ENCODE peak calls at places on chromosome 12, in eight cellular contexts. D, U, A, G, L, I, O and P are unnamed samples.

GRCh38 chr12:132866251-132866828 is 21.1 kb downstream of the CHFR start:
- DNase-seq in I (peak; percentile 15), L (peak; percentile 89), A (no peak), D (no peak), U (peak; percentile 57), G (no peak), O (no peak), P (peak; percentile 15)

GRCh38 chr12:19206493-19207077 is 77.1 kb downstream of the PLEKHA5 start:
- DNase-seq in U (no peak), L (no peak), A (no peak), G (no peak), D (no peak), I (no peak), O (peak; percentile 59), P (no peak)

GRCh38 chr12:65685514-65685913 is 138.8 kb upstream of the HMGA2 start:
- DNase-seq in O (peak; percentile 56), U (peak; percentile 62), A (no peak), G (no peak), I (no peak), D (no peak), L (no peak), P (peak; percentile 32)

GRCh38 chr12:102281231-102281630 is 83.6 kb upstream of the PMCH start:
- DNase-seq in L (no peak), O (no peak), I (no peak), D (no peak), A (no peak), U (no peak), G (no peak), P (no peak)

GRCh38 chr12:12786371-12786715 is 884 bp downstream of the APOLD1 start:
- DNase-seq in D (no peak), L (no peak), I (no peak), O (no peak), A (no peak), U (no peak), G (no peak), P (no peak)

GRCh38 chr12:132803883-132804282 is 24.8 kb downstream of the GOLGA3 start:
- DNase-seq in O (no peak), D (peak; percentile 59), L (no peak), G (no peak), U (peak; percentile 88), I (no peak), A (peak; percentile 79), P (no peak)

GRCh38 chr12:110689601-110690430 is 901 bp upstream of the HVCN1 start:
- DNase-seq in D (peak; percentile 70), L (no peak), I (no peak), A (peak; percentile 86), G (no peak), O (peak; percentile 77), U (peak; percentile 42), P (no peak)

GRCh38 chr12:92194566-92194965 is 48.9 kb upstream of the BTG1 start:
- DNase-seq in I (no peak), O (no peak), L (no peak), U (no peak), G (no peak), A (no peak), D (no peak), P (no peak)

GRCh38 chr12:46677749-46678148 is 148.0 kb downstream of the SLC38A4 start:
- DNase-seq in L (peak; percentile 49), O (no peak), A (no peak), I (no peak), D (no peak), G (no peak), U (peak; percentile 34), P (peak; percentile 52)

GRCh38 chr12:53336137-53336785 is at the start of gene SP7:
- DNase-seq in A (no peak), G (no peak), O (no peak), I (no peak), L (no peak), D (no peak), U (no peak), P (no peak)

GRCh38 chr12:56282030-56282429 is 15.3 kb downstream of the COQ10A start:
- DNase-seq in U (no peak), O (no peak), A (no peak), G (no peak), I (no peak), D (no peak), L (no peak), P (no peak)

GRCh38 chr12:89208661-89209096 is 143.6 kb downstream of the DUSP6 start:
- DNase-seq in G (no peak), O (no peak), U (peak; percentile 50), D (no peak), I (no peak), A (no peak), L (no peak), P (no peak)

GRCh38 chr12:52687527-52688385 is 7.5 kb upstream of the KRT1 start:
- DNase-seq in L (peak; percentile 26), O (no peak), A (no peak), G (no peak), U (no peak), D (no peak), I (no peak), P (peak; percentile 74)

DNA sequence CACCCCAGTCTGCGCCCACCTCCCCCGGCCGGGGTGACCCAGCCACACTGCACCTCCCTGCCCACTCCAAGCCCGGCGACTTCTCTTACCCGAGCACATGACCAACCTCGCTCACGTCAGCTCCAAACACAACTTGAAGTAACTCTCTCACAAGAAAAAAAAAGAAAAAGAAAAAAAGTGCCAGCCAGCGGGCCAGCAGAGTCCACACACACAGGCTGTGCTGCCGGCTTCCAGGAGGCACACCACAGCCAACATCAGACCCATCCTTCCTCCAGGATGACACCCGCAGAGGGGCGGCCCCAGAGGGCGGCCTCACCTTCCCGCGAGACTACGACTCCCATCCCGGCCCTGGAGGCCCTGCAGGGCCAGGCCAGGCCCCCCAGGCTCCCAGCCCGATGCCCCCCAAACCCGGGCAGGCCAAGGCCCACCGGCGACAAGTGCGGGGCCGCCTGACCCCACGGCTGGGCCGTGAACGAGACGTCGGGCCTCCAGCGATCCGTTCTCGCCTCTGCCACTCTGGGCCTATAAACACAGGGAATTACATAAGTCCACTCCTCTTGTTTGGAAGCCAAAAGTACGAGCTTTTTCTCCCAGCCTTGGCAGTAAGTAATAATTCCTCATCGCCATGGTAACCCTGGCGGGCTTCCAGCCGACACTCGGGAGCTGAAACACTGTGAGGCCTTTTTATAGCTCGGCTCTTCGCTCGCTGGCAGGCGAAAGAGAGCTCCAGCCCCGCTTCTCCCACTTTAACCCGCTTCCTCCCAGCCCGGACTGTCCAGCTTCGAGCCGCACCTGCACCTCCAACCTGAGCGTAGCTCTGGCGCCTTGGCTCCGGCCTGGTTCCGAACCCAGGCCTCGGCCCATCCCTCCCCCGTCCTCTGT is 49.1 kb downstream of the NCOR2 start:
- DNase-seq in U (peak; percentile 98), A (peak; percentile 91), D (peak; percentile 99), O (no peak), L (peak; percentile 96), G (peak; percentile 100), I (peak; percentile 98), P (peak; percentile 95)
- H3K27ac ChIP-seq in U (peak overlapping the region; percentile 100), A (peak overlapping the region; percentile 95), D (peak overlapping the region; percentile 91), O (no peak overlapping the region), L (peak overlapping the region; percentile 81), G (peak overlapping the region; percentile 99), I (peak overlapping the region; percentile 98), P (peak overlapping the region; percentile 100)

DNA sequence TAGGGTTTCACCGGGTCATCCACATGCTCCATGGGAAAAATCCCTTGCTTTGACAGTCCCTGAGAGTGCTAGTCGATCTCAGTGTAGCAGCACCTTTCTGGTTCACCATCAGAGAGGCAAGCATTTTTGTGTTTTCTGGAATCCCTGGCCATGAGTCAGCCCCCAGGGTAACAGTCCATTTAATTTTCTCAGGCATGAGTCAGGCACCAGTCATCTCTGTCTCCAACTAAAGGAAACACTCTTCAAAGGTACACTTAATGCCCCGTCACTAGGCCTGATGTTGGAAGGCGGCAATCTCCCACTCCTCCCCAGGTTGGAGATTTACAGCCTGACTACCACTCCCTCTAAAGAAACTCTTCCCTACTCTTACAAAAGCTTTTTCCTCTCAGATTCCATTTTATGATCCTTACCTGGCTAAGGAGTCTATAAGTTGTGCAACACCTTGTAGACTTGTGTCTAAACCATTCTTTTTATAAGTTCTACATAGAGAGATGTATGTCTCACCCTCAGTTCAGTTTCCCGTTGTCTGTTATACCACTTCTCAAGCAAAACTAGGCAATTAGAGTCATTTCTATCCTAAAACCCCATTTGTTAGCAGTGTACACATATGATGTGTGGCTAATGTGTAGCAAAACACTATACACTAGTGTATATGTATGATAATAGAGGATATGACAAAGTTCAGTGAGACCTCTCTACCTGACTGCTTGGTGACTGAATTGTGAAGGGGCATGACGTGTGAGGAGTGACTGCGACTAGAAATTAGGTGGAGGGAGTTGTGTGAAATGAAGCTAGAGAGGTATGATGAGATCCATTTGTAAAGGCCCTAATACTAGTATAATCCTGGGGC is 24.6 kb downstream of the TMEM19 start:
- DNase-seq in G (no peak), I (peak; percentile 50), A (no peak), D (no peak), U (peak; percentile 92), L (peak; percentile 96), O (no peak), P (peak; percentile 90)
- H3K27ac ChIP-seq in G (no peak overlapping the region), I (no peak overlapping the region), A (no peak overlapping the region), D (no peak overlapping the region), U (peak overlapping the region; percentile 62), L (peak overlapping the region; percentile 95), O (no peak overlapping the region), P (peak overlapping the region; percentile 73)

GRCh38 chr12:25424186-25424854 is 128.8 kb downstream of the LMNTD1 start:
- DNase-seq in I (no peak), L (no peak), A (no peak), G (no peak), D (no peak), U (peak; percentile 52), O (no peak), P (no peak)

GRCh38 chr12:25422241-25422640 is 130.8 kb downstream of the LMNTD1 start:
- DNase-seq in A (no peak), U (peak; percentile 5), D (no peak), O (no peak), G (no peak), I (no peak), L (no peak), P (no peak)

GRCh38 chr12:25420116-25420515 is 133.0 kb downstream of the LMNTD1 start:
- DNase-seq in L (no peak), O (no peak), I (no peak), D (no peak), A (no peak), U (no peak), G (no peak), P (no peak)

GRCh38 chr12:25421651-25422150 is 131.4 kb downstream of the LMNTD1 start:
- DNase-seq in L (no peak), O (no peak), U (peak; percentile 45), I (no peak), D (no peak), G (no peak), A (no peak), P (no peak)

DNA sequence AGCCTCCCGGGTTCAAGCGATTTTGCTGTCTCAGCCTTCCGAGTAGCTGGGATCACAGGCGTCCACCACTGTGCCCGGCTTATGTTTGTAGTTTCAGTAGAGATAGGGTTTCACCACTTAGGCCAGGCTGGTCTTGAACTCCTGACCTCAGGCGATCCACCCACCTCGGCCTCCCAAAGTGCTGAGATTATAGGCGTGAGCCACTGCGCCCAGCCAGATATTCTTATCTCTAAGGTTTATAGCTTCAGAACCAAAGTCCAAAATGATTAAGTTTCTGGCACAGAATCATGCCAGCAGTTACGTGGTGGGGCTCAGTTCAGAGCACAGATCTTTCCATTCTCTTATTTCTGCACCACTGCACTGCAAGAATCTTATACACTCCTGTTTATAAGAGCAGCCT is 129.7 kb downstream of the LMNTD1 start:
- DNase-seq in G (no peak), A (no peak), D (no peak), I (no peak), L (no peak), U (no peak), O (no peak), P (no peak)
- H3K27ac ChIP-seq in G (no peak overlapping the region), A (no peak overlapping the region), D (no peak overlapping the region), I (no peak overlapping the region), L (no peak overlapping the region), U (no peak overlapping the region), O (no peak overlapping the region), P (no peak overlapping the region)

GRCh38 chr12:54405106-54405505 is 14.0 kb downstream of the ITGA5 start:
- DNase-seq in A (no peak), U (no peak), G (no peak), L (no peak), D (no peak), I (no peak), O (no peak), P (no peak)
- H3K27ac ChIP-seq in A (no peak overlapping the region), U (no peak overlapping the region), G (peak overlapping the region; percentile 68), L (no peak overlapping the region), D (no peak overlapping the region), I (no peak overlapping the region), O (no peak overlapping the region), P (peak overlapping the region; percentile 53)